ENCODE peak calls at places on chromosomes 16 and 17, in eight cellular contexts. Z is upper lobe of right lung, J is MM.1S, E is IMR-90, H is A549, Q is K562, V is pancreas, D is tibial artery. K is an unnamed sample.

GRCh38 chr17:65783845-65784334 is 222.4 kb upstream of the AXIN2 start:
- DNase-seq in D (no peak), E (peak; percentile 94), H (peak; percentile 89), Z (no peak), J (no peak), Q (no peak), V (no peak), K (no peak)

GRCh38 chr16:27406729-27407128 is 4.8 kb downstream of the IL21R start:
- DNase-seq in H (no peak), Z (no peak), J (no peak), D (no peak), E (no peak), Q (no peak), V (no peak), K (no peak)

GRCh38 chr16:46930861-46931260 is 42.6 kb downstream of the DNAJA2 start:
- DNase-seq in V (no peak), Z (no peak), E (no peak), Q (no peak), J (no peak), H (no peak), D (no peak), K (no peak)

GRCh38 chr17:44648963-44649362 is 7.3 kb upstream of the MEIOC start:
- DNase-seq in D (no peak), J (no peak), Q (no peak), Z (no peak), V (no peak), H (no peak), E (no peak), K (no peak)

GRCh38 chr16:62602790-62603189 is 566.6 kb upstream of the CDH8 start:
- DNase-seq in V (no peak), Z (no peak), J (no peak), E (no peak), Q (no peak), H (no peak), D (no peak), K (no peak)

GRCh38 chr16:88796278-88796677 is 7.3 kb upstream of the CDT1 start:
- DNase-seq in D (no peak), Z (no peak), J (no peak), H (no peak), Q (no peak), V (no peak), E (no peak), K (no peak)

GRCh38 chr16:856101-856500 is 55.6 kb upstream of the GNG13 start:
- DNase-seq in D (no peak), J (no peak), Z (no peak), E (no peak), Q (no peak), H (no peak), V (no peak), K (no peak)

GRCh38 chr16:4852221-4852872 is 5.1 kb downstream of the UBN1 start:
- DNase-seq in Z (no peak), H (peak; percentile 27), D (no peak), Q (peak; percentile 75), J (no peak), V (no peak), E (peak; percentile 16), K (no peak)

GRCh38 chr17:77697480-77698400 is 260.8 kb upstream of the TNRC6C start:
- DNase-seq in H (no peak), V (no peak), E (no peak), D (peak; percentile 55), Z (no peak), J (no peak), Q (no peak), K (no peak)

GRCh38 chr17:73782641-73783381 is 138.6 kb upstream of the SDK2 start:
- DNase-seq in Q (peak; percentile 30), E (no peak), V (no peak), D (no peak), Z (no peak), H (no peak), J (no peak), K (no peak)

GRCh38 chr17:4782652-4783051 is 3.5 kb downstream of the VMO1 start:
- DNase-seq in Z (peak; percentile 82), J (no peak), Q (peak; percentile 62), D (no peak), V (no peak), E (no peak), H (no peak), K (no peak)

GRCh38 chr17:55442953-55443683 is 21.5 kb upstream of the MMD start:
- DNase-seq in Q (no peak), Z (no peak), D (no peak), E (peak; percentile 72), J (no peak), V (no peak), H (no peak), K (no peak)

DNA sequence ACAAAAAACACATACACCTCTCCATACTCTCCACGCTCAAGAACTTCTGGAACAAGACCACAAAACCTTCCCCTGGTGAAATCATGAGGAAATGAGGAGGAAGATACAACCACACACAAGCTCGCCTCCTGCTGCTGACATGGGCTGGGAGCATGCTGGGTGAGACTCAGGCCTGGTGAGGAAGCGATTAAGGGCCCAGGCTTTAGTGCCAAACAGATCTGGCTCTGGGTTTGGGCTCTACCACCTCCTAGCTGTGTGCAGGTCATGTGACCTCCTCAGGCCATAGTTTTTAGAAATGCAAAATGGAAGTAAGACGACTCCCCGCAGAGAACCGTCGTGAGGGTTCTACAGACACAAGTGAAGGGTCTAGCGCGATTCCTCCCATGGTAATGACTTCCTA is 41.3 kb downstream of the VAC14 start:
- DNase-seq in V (no peak), J (no peak), Q (no peak), H (no peak), Z (no peak), D (no peak), E (no peak), K (no peak)
- TF ChIP-seq CTCF in V (no peak), J (no peak), Q (no peak), H (no peak), Z (no peak), D (no peak), E (no peak), K (no peak)

DNA sequence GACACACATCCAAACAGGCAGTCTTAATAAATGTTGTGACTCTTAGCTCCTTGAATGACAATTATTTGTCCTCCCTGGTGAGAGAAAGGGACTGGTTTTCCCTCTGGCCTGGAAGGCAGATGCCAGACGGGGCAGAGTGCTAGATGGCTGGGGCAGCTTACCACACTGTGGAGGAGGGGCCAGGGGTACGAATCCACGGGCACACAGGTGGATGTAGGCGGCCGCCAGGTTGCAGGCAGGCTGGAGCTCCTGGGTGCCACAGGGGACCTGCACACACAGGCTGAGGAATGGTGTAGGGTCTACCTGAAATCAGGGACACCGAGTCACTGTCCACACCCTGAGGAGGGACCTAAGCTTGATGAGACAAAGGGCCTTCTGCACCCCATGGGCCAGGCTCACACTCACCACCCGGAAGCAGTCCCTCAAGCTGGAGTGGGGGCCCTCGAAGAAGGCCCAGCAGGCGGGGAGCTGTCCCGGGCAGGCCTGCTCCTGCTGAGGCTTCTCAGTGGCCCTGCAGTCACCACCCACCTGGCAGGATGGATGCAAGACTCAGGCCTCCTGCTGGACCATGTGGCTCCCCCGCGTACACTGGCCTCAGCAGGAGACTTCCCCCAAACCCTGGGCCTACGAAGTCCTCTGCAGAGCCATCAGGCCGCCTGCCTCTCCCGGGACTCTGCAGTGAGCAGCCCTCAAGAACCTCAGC is 38.4 kb downstream of the RMI2 start:
- DNase-seq in V (no peak), J (no peak), Z (peak; percentile 57), Q (no peak), D (no peak), H (no peak), E (no peak), K (no peak)
- H3K4me3 ChIP-seq in V (no peak overlapping the region), J (no peak overlapping the region), Z (no peak overlapping the region), Q (no peak overlapping the region), D (no peak overlapping the region), H (no peak overlapping the region), E (no peak overlapping the region), K (no peak overlapping the region)

DNA sequence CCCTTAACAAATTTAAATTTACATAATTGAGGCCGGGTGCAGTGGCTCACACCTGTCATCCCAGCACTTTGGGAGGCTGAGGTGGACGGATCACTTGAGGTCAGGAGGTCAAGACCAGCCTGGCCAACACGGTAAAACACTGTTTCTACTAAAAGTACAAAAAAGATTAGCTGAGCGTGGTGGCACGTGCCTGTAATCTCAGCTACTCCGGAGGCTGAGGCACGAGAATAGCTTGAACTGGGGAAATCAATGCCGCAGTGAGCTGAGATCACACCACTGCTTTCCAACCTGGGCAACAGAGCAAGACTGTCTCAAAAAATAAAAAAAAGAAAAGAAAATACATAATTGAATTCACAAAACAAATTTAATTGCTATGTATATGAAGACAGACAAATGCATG is 56.3 kb upstream of the KIFC3 start:
- DNase-seq in H (no peak), Z (no peak), J (no peak), V (no peak), Q (no peak), D (no peak), E (no peak), K (no peak)
- H3K4me1 ChIP-seq in H (peaks cover 45% of the 10 kb centered on the region), Z (no peaks in the 10 kb centered on the region), J (peaks cover 4% of the 10 kb centered on the region), V (no peaks in the 10 kb centered on the region), Q (peaks cover 12% of the 10 kb centered on the region), D (peaks cover 4% of the 10 kb centered on the region), E (peaks cover 3% of the 10 kb centered on the region), K (peaks cover 29% of the 10 kb centered on the region)

GRCh38 chr16:84503751-84504395 is 586 bp downstream of the MEAK7 start:
- DNase-seq in E (peak; percentile 55), Z (peak; percentile 62), V (no peak), J (no peak), D (peak; percentile 64), H (peak; percentile 31), Q (no peak), K (no peak)

GRCh38 chr16:84505249-84506156 is 1.0 kb upstream of the MEAK7 start:
- DNase-seq in J (no peak), V (no peak), D (peak; percentile 61), Z (peak; percentile 67), H (no peak), Q (no peak), E (no peak), K (peak; percentile 39)

GRCh38 chr16:84502581-84502980 is 1.9 kb downstream of the MEAK7 start:
- DNase-seq in Q (no peak), H (no peak), V (no peak), E (no peak), Z (peak; percentile 16), J (no peak), D (peak; percentile 13), K (peak; percentile 14)

GRCh38 chr16:84502075-84502474 is 2.4 kb downstream of the MEAK7 start:
- DNase-seq in D (peak; percentile 41), Q (no peak), Z (peak; percentile 32), H (no peak), J (no peak), V (no peak), E (no peak), K (no peak)

GRCh38 chr16:84504420-84505248 is at the start of gene MEAK7:
- DNase-seq in J (peak; percentile 92), H (peak; percentile 98), D (peak; percentile 99), Z (peak; percentile 99), Q (peak; percentile 100), V (peak; percentile 98), E (peak; percentile 98), K (peak; percentile 99)
- TF ChIP-seq CTCF in J (no peak), H (no peak), D (no peak), Z (peak; percentile 13), Q (peak; percentile 9), V (no peak), E (peak; percentile 10), K (peak; percentile 42)

GRCh38 chr16:6528217-6528616 is 804.4 kb upstream of the RBFOX1 start:
- DNase-seq in H (no peak), D (no peak), V (no peak), J (no peak), Z (no peak), E (no peak), Q (no peak), K (no peak)
- H3K4me3 ChIP-seq in H (no peak overlapping the region), D (no peak overlapping the region), V (no peak overlapping the region), J (no peak overlapping the region), Z (no peak overlapping the region), E (no peak overlapping the region), Q (no peak overlapping the region), K (no peak overlapping the region)

GRCh38 chr17:50808888-50809287 is 26.5 kb upstream of the WFIKKN2 start:
- DNase-seq in Z (no peak), Q (no peak), J (no peak), D (no peak), V (no peak), H (no peak), E (no peak), K (no peak)
- H3K4me1 ChIP-seq in Z (no peaks in the 10 kb centered on the region), Q (peaks cover 3% of the 10 kb centered on the region), J (no peaks in the 10 kb centered on the region), D (peaks cover 4% of the 10 kb centered on the region), V (peaks cover 14% of the 10 kb centered on the region), H (no peaks in the 10 kb centered on the region), E (no peaks in the 10 kb centered on the region), K (no peaks in the 10 kb centered on the region)